ENCODE peak calls at places on chromosomes 1 and 21, in seven cellular contexts. E, H, Z, U, N, R and L are unnamed samples.

GRCh38 chr1:37945743-37946702 is 830 bp downstream of the INPP5B start:
- DNase-seq in E (peak; percentile 95), H (peak; percentile 92), Z (no peak), U (no peak), N (no peak), R (peak; percentile 33), L (peak; percentile 57)

GRCh38 chr1:68178821-68179490 is 53.4 kb downstream of the WLS start:
- DNase-seq in E (peak; percentile 68), H (peak; percentile 54), Z (no peak), U (no peak), N (no peak), R (no peak), L (no peak)

GRCh38 chr1:155978325-155978972 is at the start of gene ARHGEF2:
- DNase-seq in E (peak; percentile 64), H (peak; percentile 65), Z (peak; percentile 85), U (peak; percentile 90), N (peak; percentile 69), R (peak; percentile 94), L (peak; percentile 95)

GRCh38 chr1:150268342-150268705 is 492 bp downstream of the APH1A start:
- DNase-seq in E (no peak), H (peak; percentile 46), Z (no peak), U (no peak), N (peak; percentile 18), R (no peak), L (peak; percentile 42)

GRCh38 chr1:232308616-232309015 is 321.3 kb downstream of the SIPA1L2 start:
- DNase-seq in E (no peak), H (no peak), Z (no peak), U (no peak), N (no peak), R (no peak), L (peak; percentile 93)

GRCh38 chr1:222048030-222048632 is 306.2 kb upstream of the DUSP10 start:
- DNase-seq in E (peak; percentile 74), H (peak; percentile 89), Z (no peak), U (no peak), N (no peak), R (no peak), L (no peak)

GRCh38 chr1:45015683-45016082 is 3.6 kb downstream of the UROD start:
- DNase-seq in E (no peak), H (no peak), Z (no peak), U (no peak), N (no peak), R (no peak), L (no peak)

GRCh38 chr1:204564835-204565234 is 48.6 kb downstream of the MDM4 start:
- DNase-seq in E (no peak), H (no peak), Z (no peak), U (no peak), N (no peak), R (no peak), L (peak; percentile 58)

GRCh38 chr1:177983824-177984528 is 14.1 kb upstream of the SEC16B start:
- DNase-seq in E (peak; percentile 98), H (peak; percentile 91), Z (peak; percentile 53), U (peak; percentile 56), N (peak; percentile 38), R (peak; percentile 50), L (peak; percentile 83)

GRCh38 chr1:15155191-15155590 is 1.6 kb downstream of the TMEM51 start:
- DNase-seq in E (no peak), H (no peak), Z (no peak), U (no peak), N (no peak), R (no peak), L (no peak)

GRCh38 chr1:92168657-92169056 is 49.1 kb upstream of the C1orf146 start:
- DNase-seq in E (peak; percentile 74), H (peak; percentile 31), Z (peak; percentile 6), U (no peak), N (no peak), R (no peak), L (peak; percentile 5)

GRCh38 chr1:70902211-70902610 is 145.4 kb downstream of the PTGER3 start:
- DNase-seq in E (no peak), H (no peak), Z (no peak), U (no peak), N (no peak), R (no peak), L (no peak)

GRCh38 chr1:233135833-233136232 is 159.7 kb downstream of the PCNX2 start:
- DNase-seq in E (no peak), H (no peak), Z (no peak), U (no peak), N (no peak), R (no peak), L (no peak)

GRCh38 chr1:52771384-52771783 is 45.1 kb downstream of the ZYG11B start:
- DNase-seq in E (peak; percentile 82), H (peak; percentile 28), Z (no peak), U (no peak), N (peak; percentile 31), R (no peak), L (no peak)

GRCh38 chr21:42975886-42976608 is 1.7 kb downstream of the PKNOX1 start:
- DNase-seq in E (no peak), H (no peak), Z (no peak), U (no peak), N (no peak), R (no peak), L (no peak)

GRCh38 chr1:203197625-203198024 is 11.1 kb upstream of the CHI3L1 start:
- DNase-seq in E (peak; percentile 88), H (peak; percentile 86), Z (no peak), U (no peak), N (no peak), R (no peak), L (peak; percentile 89)

GRCh38 chr1:93015590-93015989 is 54.3 kb upstream of the DIPK1A start:
- DNase-seq in E (peak; percentile 54), H (no peak), Z (no peak), U (no peak), N (no peak), R (no peak), L (no peak)

GRCh38 chr1:232306269-232306911 is 323.5 kb downstream of the SIPA1L2 start:
- DNase-seq in E (no peak), H (peak; percentile 70), Z (no peak), U (peak; percentile 55), N (no peak), R (peak; percentile 69), L (peak; percentile 82)

GRCh38 chr1:187185389-187185788 is 356.6 kb downstream of the PLA2G4A start:
- DNase-seq in E (no peak), H (no peak), Z (no peak), U (no peak), N (no peak), R (no peak), L (peak; percentile 8)

GRCh38 chr1:177784394-177784793 is 185.5 kb downstream of the SEC16B start:
- DNase-seq in E (no peak), H (no peak), Z (no peak), U (no peak), N (no peak), R (no peak), L (no peak)

GRCh38 chr21:29080454-29080930 is 7.0 kb upstream of the CCT8 start:
- DNase-seq in E (peak; percentile 37), H (no peak), Z (no peak), U (no peak), N (no peak), R (no peak), L (no peak)

GRCh38 chr21:29082416-29082815 is 9.0 kb upstream of the CCT8 start:
- DNase-seq in E (no peak), H (no peak), Z (no peak), U (no peak), N (no peak), R (peak; percentile 34), L (no peak)

GRCh38 chr21:29085106-29085752 is 11.8 kb upstream of the CCT8 start:
- DNase-seq in E (no peak), H (no peak), Z (no peak), U (no peak), N (no peak), R (no peak), L (no peak)

GRCh38 chr21:29084372-29084771 is 10.9 kb upstream of the CCT8 start:
- DNase-seq in E (no peak), H (no peak), Z (no peak), U (no peak), N (no peak), R (no peak), L (no peak)

GRCh38 chr21:29083306-29083705 is 9.9 kb upstream of the CCT8 start:
- DNase-seq in E (no peak), H (no peak), Z (no peak), U (no peak), N (no peak), R (no peak), L (no peak)
- H3K4me2 ChIP-seq in E (no peak overlapping the region), H (no peak overlapping the region), Z (no peak overlapping the region), U (no peak overlapping the region), N (no peak overlapping the region), R (no peak overlapping the region), L (no peak overlapping the region)

GRCh38 chr21:41490330-41490729 is 17.6 kb downstream of the TMPRSS2 start:
- DNase-seq in E (no peak), H (no peak), Z (no peak), U (no peak), N (no peak), R (no peak), L (no peak)
- H4K8ac ChIP-seq in E (no peak overlapping the region), H (no peak overlapping the region), Z (no peak overlapping the region), U (no peak overlapping the region), N (no peak overlapping the region), R (no peak overlapping the region), L (no peak overlapping the region)

DNA sequence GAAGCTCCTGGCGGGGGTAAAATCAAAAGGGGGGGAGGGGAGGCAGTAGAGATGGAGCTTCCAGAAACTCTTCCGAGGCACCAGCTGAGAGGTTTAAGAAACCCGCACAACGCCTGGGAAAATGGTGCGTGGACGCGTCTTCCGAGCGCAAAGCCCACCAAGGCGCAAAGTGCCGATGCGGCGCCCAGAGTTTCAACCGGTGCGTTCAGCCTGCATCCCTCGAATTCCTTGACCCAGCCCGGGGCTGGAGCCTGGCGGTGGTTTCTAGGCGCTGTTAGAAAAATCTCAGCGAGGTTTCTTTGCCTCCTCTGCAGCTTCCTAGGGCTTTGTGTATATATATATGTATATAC is 456 bp upstream of the PLPPR5 start:
- DNase-seq in E (no peak), H (peak; percentile 15), Z (peak; percentile 48), U (peak; percentile 75), N (no peak), R (peak; percentile 49), L (peak; percentile 60)
- H3K4me2 ChIP-seq in E (peak overlapping the region; percentile 72), H (peak overlapping the region; percentile 53), Z (peak overlapping the region; percentile 96), U (peak overlapping the region; percentile 94), N (peak overlapping the region; percentile 93), R (peak overlapping the region; percentile 61), L (peak overlapping the region; percentile 40)

DNA sequence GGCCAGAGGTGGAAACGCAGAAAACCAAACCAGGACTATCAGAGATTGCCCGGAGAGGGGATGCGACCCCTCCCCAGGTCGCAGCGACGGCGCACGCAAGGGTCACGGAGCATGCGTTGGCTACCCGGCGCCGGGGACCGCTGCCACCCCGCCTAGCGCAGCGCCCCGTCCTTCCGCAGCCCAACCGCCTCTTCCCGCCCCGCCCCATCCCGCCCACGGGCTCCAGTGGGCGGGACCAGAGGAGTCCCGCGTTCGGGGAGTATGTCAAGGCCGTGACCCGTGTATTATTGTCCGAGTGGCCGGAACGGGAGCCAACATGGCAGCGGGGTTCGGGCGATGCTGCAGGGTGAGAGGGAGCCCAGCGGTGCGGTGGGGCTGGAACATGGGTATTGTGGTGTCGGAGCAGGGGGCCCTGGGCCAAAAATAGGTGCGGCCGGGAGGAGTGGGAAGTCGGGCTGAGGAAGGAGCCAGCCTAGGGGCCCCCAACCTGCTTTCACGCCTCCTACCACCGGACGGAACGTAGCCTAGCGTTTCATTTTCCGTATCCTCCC is at the start of gene ACADM:
- DNase-seq in E (peak; percentile 68), H (peak; percentile 89), Z (peak; percentile 83), U (peak; percentile 84), N (peak; percentile 73), R (peak; percentile 84), L (peak; percentile 83)
- H4K8ac ChIP-seq in E (peak within 1 kb of the TSS; percentile 99), H (peak within 1 kb of the TSS; percentile 88), Z (peak within 1 kb of the TSS; percentile 17), U (peak within 1 kb of the TSS; percentile 93), N (peak within 1 kb of the TSS; percentile 98), R (no peak within 1 kb of the TSS), L (no peak within 1 kb of the TSS)